ENCODE peak calls at places on chromosomes 4 and X, in four cellular contexts. R is T-helper 2 cell; H is stimulated activated CD4-positive, alpha-beta T cell treated with anti-CD3 and anti-CD28 coated beads, Interleukin-2, amount 100 ng/mL, for 24 hours; C is smooth muscle cell of the brain vasculature. P is an unnamed sample.

GRCh38 chrX:14509325-14510057 is 19.8 kb upstream of the GLRA2 start:
- DNase-seq in C (no peak), H (no peak), R (no peak), P (no peak)

GRCh38 chr4:37535872-37536271 is 150.3 kb downstream of the RELL1 start:
- DNase-seq in C (no peak), R (no peak), H (no peak), P (no peak)

GRCh38 chr4:6875431-6875831 is 34.2 kb upstream of the TBC1D14 start:
- DNase-seq in H (no peak), C (no peak), R (no peak), P (no peak)

GRCh38 chr4:173415885-173416658 is 17.2 kb upstream of the SCRG1 start:
- DNase-seq in C (no peak), R (no peak), H (no peak), P (no peak)

GRCh38 chrX:2691543-2692220 is 587 bp downstream of the CD99 start:
- DNase-seq in R (no peak), H (peak; percentile 52), C (no peak), P (peak; percentile 23)

GRCh38 chrX:39859991-39860861 is 237.5 kb downstream of the BCOR start:
- DNase-seq in C (no peak), R (no peak), H (peak; percentile 79), P (peak; percentile 97)

GRCh38 chr4:98700630-98701029 is 42.2 kb upstream of the TSPAN5 start:
- DNase-seq in C (no peak), H (no peak), R (no peak), P (no peak)

GRCh38 chr4:174119051-174119450 is 164.4 kb downstream of the FBXO8 start:
- DNase-seq in R (no peak), H (no peak), C (no peak), P (no peak)

GRCh38 chrX:118226060-118226428 is 109.4 kb upstream of the KLHL13 start:
- DNase-seq in R (no peak), H (no peak), C (no peak), P (peak; percentile 39)

GRCh38 chr4:86594559-86595425 is 677 bp downstream of the PTPN13 start:
- DNase-seq in C (peak; percentile 29), H (peak; percentile 19), R (no peak), P (peak; percentile 65)

GRCh38 chr4:83248486-83248885 is 36.1 kb downstream of the COQ2 start:
- DNase-seq in C (no peak), R (no peak), H (no peak), P (no peak)

GRCh38 chr4:122045533-122045932 is 93.7 kb upstream of the TRPC3 start:
- DNase-seq in R (no peak), H (no peak), C (peak; percentile 91), P (peak; percentile 3)

GRCh38 chrX:24498975-24499374 is 33.9 kb downstream of the PDK3 start:
- DNase-seq in R (no peak), C (no peak), H (no peak), P (peak; percentile 64)

GRCh38 chr4:145177906-145178538 is 2.4 kb downstream of the OTUD4 start:
- DNase-seq in C (no peak), H (no peak), R (no peak), P (peak; percentile 40)

GRCh38 chr4:182206266-182206665 is 36.9 kb upstream of the TENM3 start:
- DNase-seq in R (no peak), C (no peak), H (no peak), P (no peak)

GRCh38 chr4:184274288-184274951 is 56.7 kb upstream of the ENPP6 start:
- DNase-seq in R (no peak), C (no peak), H (no peak), P (no peak)

GRCh38 chrX:22486326-22486725 is 213.6 kb downstream of the CBLL2 start:
- DNase-seq in C (no peak), R (no peak), H (no peak), P (no peak)

GRCh38 chr4:19791422-19792113 is 460.1 kb upstream of the SLIT2 start:
- DNase-seq in R (no peak), H (no peak), C (no peak), P (no peak)

GRCh38 chr4:94516067-94516466 is 64.3 kb downstream of the PDLIM5 start:
- DNase-seq in H (no peak), C (no peak), R (no peak), P (no peak)

GRCh38 chr4:181761130-181761529 is 482.1 kb upstream of the TENM3 start:
- DNase-seq in C (no peak), R (no peak), H (no peak), P (no peak)

GRCh38 chrX:39633293-39633692 is 464.5 kb downstream of the BCOR start:
- DNase-seq in R (no peak), H (no peak), C (no peak), P (peak; percentile 74)

GRCh38 chrX:40805404-40805803 is 70.1 kb upstream of the MED14 start:
- DNase-seq in R (no peak), H (no peak), C (no peak), P (no peak)

GRCh38 chrX:76555816-76556215 is 128.3 kb downstream of the MAGEE1 start:
- DNase-seq in H (no peak), R (no peak), C (no peak), P (no peak)

GRCh38 chr4:1259966-1260365 is 11.0 kb upstream of the CTBP1 start:
- DNase-seq in C (no peak), R (no peak), H (no peak), P (no peak)

GRCh38 chr4:21728231-21728758 is 220.3 kb downstream of the KCNIP4 start:
- DNase-seq in H (no peak), C (no peak), R (no peak), P (no peak)

GRCh38 chr4:139246166-139246565 is 33.9 kb downstream of the MGARP start:
- DNase-seq in C (no peak), R (no peak), H (no peak), P (no peak)

GRCh38 chr4:6701371-6701770 is 7.7 kb downstream of the S100P start:
- DNase-seq in C (no peak), R (no peak), H (peak; percentile 46), P (no peak)

GRCh38 chrX:113305496-113305895 is 464.9 kb upstream of the AMOT start:
- DNase-seq in H (no peak), C (no peak), R (no peak), P (no peak)

GRCh38 chr4:52995341-52996030 is 133.4 kb downstream of the RASL11B start:
- DNase-seq in H (no peak), C (no peak), R (no peak), P (no peak)

GRCh38 chr4:125722009-125722408 is 407.3 kb downstream of the FAT4 start:
- DNase-seq in C (no peak), R (no peak), H (no peak), P (no peak)

GRCh38 chr4:39469429-39470077 is 10.7 kb downstream of the LIAS start:
- DNase-seq in H (no peak), R (no peak), C (peak; percentile 71), P (peak; percentile 60)

GRCh38 chr4:108483077-108483476 is 137.3 kb upstream of the RPL34 start:
- DNase-seq in C (no peak), R (no peak), H (peak; percentile 32), P (peak; percentile 21)

GRCh38 chr4:138727704-138728103 is 287.9 kb upstream of the NOCT start:
- DNase-seq in H (no peak), C (no peak), R (no peak), P (no peak)

GRCh38 chrX:72130156-72130761 is 1.5 kb downstream of the RTL5 start:
- DNase-seq in C (no peak), H (no peak), R (no peak), P (no peak)

GRCh38 chrX:136162827-136163427 is 15.6 kb downstream of the FHL1 start:
- DNase-seq in R (no peak), H (peak; percentile 53), C (no peak), P (peak; percentile 49)

GRCh38 chrX:132452911-132453550 is 35.8 kb downstream of the MBNL3 start:
- DNase-seq in C (no peak), H (no peak), R (no peak), P (no peak)

GRCh38 chrX:68647156-68647957 is at the start of gene STARD8:
- DNase-seq in R (no peak), H (no peak), C (no peak), P (peak; percentile 45)

GRCh38 chr4:25928956-25929336 is 14.9 kb downstream of the SMIM20 start:
- DNase-seq in R (no peak), H (no peak), C (no peak), P (no peak)

GRCh38 chr4:78310056-78310731 is 241.4 kb upstream of the ANXA3 start:
- DNase-seq in H (no peak), R (no peak), C (no peak), P (no peak)

P was measured in SW480.